ENCODE peak calls at places on chromosomes 16 and 17, in nine cellular contexts. One of them, this sample, is unnamed.

GRCh38 chr17:70945386-70945785 is 776.1 kb downstream of the KCNJ2 start:
- DNase-seq in lower leg skin: no peak
- DNase-seq in neural crest cell: no peak
- DNase-seq in heart left ventricle: no peak
- DNase-seq in transverse colon: no peak
- DNase-seq in tibial artery: no peak
- DNase-seq in AG04450: no peak
- DNase-seq in CD8-positive, alpha-beta T cell: no peak
- DNase-seq in fibroblast of lung: no peak
- DNase-seq in this sample: no peak

GRCh38 chr17:1714488-1714979 is 4.4 kb upstream of the TLCD2 start:
- DNase-seq in lower leg skin: peak
- DNase-seq in neural crest cell: peak
- DNase-seq in heart left ventricle: peak
- DNase-seq in transverse colon: peak
- DNase-seq in tibial artery: peak
- DNase-seq in AG04450: peak
- DNase-seq in CD8-positive, alpha-beta T cell: no peak
- DNase-seq in fibroblast of lung: peak
- DNase-seq in this sample: peak

GRCh38 chr17:76714822-76715461 is 4.2 kb upstream of the MXRA7 start:
- DNase-seq in lower leg skin: peak
- DNase-seq in neural crest cell: peak
- DNase-seq in heart left ventricle: peak
- DNase-seq in transverse colon: peak
- DNase-seq in tibial artery: peak
- DNase-seq in AG04450: no peak
- DNase-seq in CD8-positive, alpha-beta T cell: peak
- DNase-seq in fibroblast of lung: peak
- DNase-seq in this sample: peak

GRCh38 chr17:67574658-67575293 is 143.0 kb upstream of the NOL11 start:
- DNase-seq in lower leg skin: no peak
- DNase-seq in neural crest cell: no peak
- DNase-seq in heart left ventricle: no peak
- DNase-seq in transverse colon: no peak
- DNase-seq in tibial artery: no peak
- DNase-seq in AG04450: no peak
- DNase-seq in CD8-positive, alpha-beta T cell: no peak
- DNase-seq in fibroblast of lung: no peak
- DNase-seq in this sample: no peak

GRCh38 chr17:16381496-16381820 is 567 bp downstream of the UBB start:
- DNase-seq in lower leg skin: no peak
- DNase-seq in neural crest cell: no peak
- DNase-seq in heart left ventricle: no peak
- DNase-seq in transverse colon: no peak
- DNase-seq in tibial artery: no peak
- DNase-seq in AG04450: no peak
- DNase-seq in CD8-positive, alpha-beta T cell: no peak
- DNase-seq in fibroblast of lung: peak
- DNase-seq in this sample: no peak

GRCh38 chr16:14301150-14302030 is 230.3 kb downstream of the MRTFB start:
- DNase-seq in lower leg skin: no peak
- DNase-seq in neural crest cell: no peak
- DNase-seq in heart left ventricle: peak
- DNase-seq in transverse colon: peak
- DNase-seq in tibial artery: peak
- DNase-seq in AG04450: no peak
- DNase-seq in CD8-positive, alpha-beta T cell: no peak
- DNase-seq in fibroblast of lung: no peak
- DNase-seq in this sample: no peak

GRCh38 chr16:30491744-30492308 is 19.3 kb downstream of the ITGAL start:
- DNase-seq in lower leg skin: no peak
- DNase-seq in neural crest cell: no peak
- DNase-seq in heart left ventricle: no peak
- DNase-seq in transverse colon: peak
- DNase-seq in tibial artery: no peak
- DNase-seq in AG04450: peak
- DNase-seq in CD8-positive, alpha-beta T cell: no peak
- DNase-seq in fibroblast of lung: peak
- DNase-seq in this sample: no peak

GRCh38 chr17:17757944-17758343 is 76.7 kb downstream of the RAI1 start:
- DNase-seq in lower leg skin: no peak
- DNase-seq in neural crest cell: no peak
- DNase-seq in heart left ventricle: no peak
- DNase-seq in transverse colon: no peak
- DNase-seq in tibial artery: no peak
- DNase-seq in AG04450: no peak
- DNase-seq in CD8-positive, alpha-beta T cell: no peak
- DNase-seq in fibroblast of lung: no peak
- DNase-seq in this sample: no peak

GRCh38 chr17:19718041-19718612 is 1.7 kb upstream of the SLC47A2 start:
- DNase-seq in lower leg skin: no peak
- DNase-seq in neural crest cell: no peak
- DNase-seq in heart left ventricle: no peak
- DNase-seq in transverse colon: no peak
- DNase-seq in tibial artery: no peak
- DNase-seq in AG04450: no peak
- DNase-seq in CD8-positive, alpha-beta T cell: no peak
- DNase-seq in fibroblast of lung: no peak
- DNase-seq in this sample: no peak

GRCh38 chr17:19719365-19720209 is 3.2 kb upstream of the SLC47A2 start:
- DNase-seq in lower leg skin: no peak
- DNase-seq in neural crest cell: no peak
- DNase-seq in heart left ventricle: no peak
- DNase-seq in transverse colon: peak
- DNase-seq in tibial artery: no peak
- DNase-seq in AG04450: no peak
- DNase-seq in CD8-positive, alpha-beta T cell: no peak
- DNase-seq in fibroblast of lung: no peak
- DNase-seq in this sample: no peak

GRCh38 chr17:19720210-19720475 is 3.8 kb upstream of the SLC47A2 start:
- DNase-seq in lower leg skin: no peak
- DNase-seq in neural crest cell: no peak
- DNase-seq in heart left ventricle: no peak
- DNase-seq in transverse colon: no peak
- DNase-seq in tibial artery: no peak
- DNase-seq in AG04450: no peak
- DNase-seq in CD8-positive, alpha-beta T cell: no peak
- DNase-seq in fibroblast of lung: no peak
- DNase-seq in this sample: no peak

GRCh38 chr17:19717411-19717908 is 1.1 kb upstream of the SLC47A2 start:
- DNase-seq in lower leg skin: no peak
- DNase-seq in neural crest cell: no peak
- DNase-seq in heart left ventricle: no peak
- DNase-seq in transverse colon: no peak
- DNase-seq in tibial artery: no peak
- DNase-seq in AG04450: no peak
- DNase-seq in CD8-positive, alpha-beta T cell: no peak
- DNase-seq in fibroblast of lung: no peak
- DNase-seq in this sample: no peak

GRCh38 chr17:19718613-19719364 is 2.4 kb upstream of the SLC47A2 start:
- DNase-seq in lower leg skin: no peak
- DNase-seq in neural crest cell: no peak
- DNase-seq in heart left ventricle: no peak
- DNase-seq in transverse colon: no peak
- DNase-seq in tibial artery: no peak
- DNase-seq in AG04450: no peak
- DNase-seq in CD8-positive, alpha-beta T cell: no peak
- DNase-seq in fibroblast of lung: no peak
- DNase-seq in this sample: no peak
- TF ChIP-seq CTCF in lower leg skin: no peak
- TF ChIP-seq CTCF in neural crest cell: peak
- TF ChIP-seq CTCF in heart left ventricle: no peak
- TF ChIP-seq CTCF in transverse colon: no peak
- TF ChIP-seq CTCF in tibial artery: no peak
- TF ChIP-seq CTCF in AG04450: peak
- TF ChIP-seq CTCF in CD8-positive, alpha-beta T cell: no peak
- TF ChIP-seq CTCF in fibroblast of lung: peak
- TF ChIP-seq CTCF in this sample: no peak

GRCh38 chr16:1792836-1793577 is 498 bp downstream of the IGFALS start:
- DNase-seq in lower leg skin: no peak
- DNase-seq in neural crest cell: no peak
- DNase-seq in heart left ventricle: no peak
- DNase-seq in transverse colon: no peak
- DNase-seq in tibial artery: no peak
- DNase-seq in AG04450: no peak
- DNase-seq in CD8-positive, alpha-beta T cell: no peak
- DNase-seq in fibroblast of lung: no peak
- DNase-seq in this sample: peak

GRCh38 chr16:1791256-1791942 is 2.1 kb downstream of the IGFALS start:
- DNase-seq in lower leg skin: no peak
- DNase-seq in neural crest cell: no peak
- DNase-seq in heart left ventricle: no peak
- DNase-seq in transverse colon: no peak
- DNase-seq in tibial artery: no peak
- DNase-seq in AG04450: no peak
- DNase-seq in CD8-positive, alpha-beta T cell: no peak
- DNase-seq in fibroblast of lung: no peak
- DNase-seq in this sample: no peak

GRCh38 chr16:1790611-1791255 is 2.8 kb downstream of the IGFALS start:
- DNase-seq in lower leg skin: no peak
- DNase-seq in neural crest cell: no peak
- DNase-seq in heart left ventricle: no peak
- DNase-seq in transverse colon: no peak
- DNase-seq in tibial artery: no peak
- DNase-seq in AG04450: no peak
- DNase-seq in CD8-positive, alpha-beta T cell: no peak
- DNase-seq in fibroblast of lung: no peak
- DNase-seq in this sample: peak

GRCh38 chr16:1793578-1794220 is at the start of gene IGFALS:
- DNase-seq in lower leg skin: no peak
- DNase-seq in neural crest cell: no peak
- DNase-seq in heart left ventricle: no peak
- DNase-seq in transverse colon: no peak
- DNase-seq in tibial artery: no peak
- DNase-seq in AG04450: no peak
- DNase-seq in CD8-positive, alpha-beta T cell: no peak
- DNase-seq in fibroblast of lung: no peak
- DNase-seq in this sample: peak

GRCh38 chr16:1791943-1792812 is 1.3 kb downstream of the IGFALS start:
- DNase-seq in lower leg skin: no peak
- DNase-seq in neural crest cell: no peak
- DNase-seq in heart left ventricle: no peak
- DNase-seq in transverse colon: no peak
- DNase-seq in tibial artery: no peak
- DNase-seq in AG04450: no peak
- DNase-seq in CD8-positive, alpha-beta T cell: no peak
- DNase-seq in fibroblast of lung: no peak
- DNase-seq in this sample: peak
- TF ChIP-seq CTCF in lower leg skin: no peak
- TF ChIP-seq CTCF in neural crest cell: no peak
- TF ChIP-seq CTCF in heart left ventricle: no peak
- TF ChIP-seq CTCF in transverse colon: no peak
- TF ChIP-seq CTCF in tibial artery: no peak
- TF ChIP-seq CTCF in AG04450: no peak
- TF ChIP-seq CTCF in CD8-positive, alpha-beta T cell: no peak
- TF ChIP-seq CTCF in fibroblast of lung: no peak
- TF ChIP-seq CTCF in this sample: no peak

GRCh38 chr17:68790931-68791330 is 164.3 kb downstream of the ABCA8 start:
- DNase-seq in lower leg skin: no peak
- DNase-seq in neural crest cell: no peak
- DNase-seq in heart left ventricle: peak
- DNase-seq in transverse colon: no peak
- DNase-seq in tibial artery: no peak
- DNase-seq in AG04450: no peak
- DNase-seq in CD8-positive, alpha-beta T cell: no peak
- DNase-seq in fibroblast of lung: no peak
- DNase-seq in this sample: no peak

GRCh38 chr17:68790481-68790880 is 164.7 kb downstream of the ABCA8 start:
- DNase-seq in lower leg skin: no peak
- DNase-seq in neural crest cell: no peak
- DNase-seq in heart left ventricle: no peak
- DNase-seq in transverse colon: no peak
- DNase-seq in tibial artery: no peak
- DNase-seq in AG04450: no peak
- DNase-seq in CD8-positive, alpha-beta T cell: no peak
- DNase-seq in fibroblast of lung: peak
- DNase-seq in this sample: no peak

GRCh38 chr17:68792042-68792685 is 163.0 kb downstream of the ABCA8 start:
- DNase-seq in lower leg skin: no peak
- DNase-seq in neural crest cell: no peak
- DNase-seq in heart left ventricle: no peak
- DNase-seq in transverse colon: no peak
- DNase-seq in tibial artery: no peak
- DNase-seq in AG04450: no peak
- DNase-seq in CD8-positive, alpha-beta T cell: no peak
- DNase-seq in fibroblast of lung: peak
- DNase-seq in this sample: no peak

GRCh38 chr17:68792873-68793272 is 162.3 kb downstream of the ABCA8 start:
- DNase-seq in lower leg skin: no peak
- DNase-seq in neural crest cell: no peak
- DNase-seq in heart left ventricle: no peak
- DNase-seq in transverse colon: no peak
- DNase-seq in tibial artery: no peak
- DNase-seq in AG04450: no peak
- DNase-seq in CD8-positive, alpha-beta T cell: no peak
- DNase-seq in fibroblast of lung: no peak
- DNase-seq in this sample: no peak

DNA sequence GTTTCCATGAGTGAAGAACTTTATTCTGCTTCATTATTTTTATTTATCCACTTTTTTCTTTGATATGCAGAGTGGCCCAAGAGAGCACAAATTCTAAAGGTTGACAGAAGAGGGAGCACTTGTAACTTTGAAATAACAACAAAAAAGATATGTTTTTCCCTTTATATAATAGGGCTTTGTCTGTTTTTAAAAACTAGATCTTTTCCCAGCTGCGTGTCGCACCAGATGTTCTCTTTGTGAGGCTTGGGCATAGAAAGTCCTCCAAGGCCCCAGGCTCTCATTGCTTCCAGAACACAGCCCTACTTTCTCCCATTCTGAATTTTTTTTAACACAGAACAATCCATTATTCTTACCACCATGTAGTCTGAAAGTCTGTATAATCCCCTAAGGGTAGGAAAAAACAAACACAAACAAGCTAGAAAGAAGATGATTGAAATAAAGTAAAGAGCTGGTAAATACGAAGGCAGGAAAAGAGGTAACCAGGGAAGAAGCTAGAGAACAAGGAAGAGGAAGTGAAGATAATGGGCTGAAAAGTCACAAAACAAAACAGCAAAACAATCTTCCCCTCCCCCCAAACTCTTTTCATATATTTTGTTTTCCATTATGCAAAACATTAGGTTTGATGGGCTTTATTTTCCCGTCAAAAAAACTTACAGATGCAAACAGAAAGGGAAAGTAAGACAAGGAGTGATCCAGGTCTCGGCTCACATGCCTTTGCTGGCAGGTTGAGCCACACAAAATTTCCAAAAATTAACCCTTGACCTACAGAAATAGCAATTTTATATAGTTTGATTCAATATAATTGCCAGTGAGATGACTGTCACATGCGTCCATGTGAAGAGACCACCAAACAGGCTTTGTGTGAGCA is 160.3 kb downstream of the ABCA8 start:
- DNase-seq in lower leg skin: no peak
- DNase-seq in neural crest cell: peak
- DNase-seq in heart left ventricle: peak
- DNase-seq in transverse colon: no peak
- DNase-seq in tibial artery: peak
- DNase-seq in AG04450: peak
- DNase-seq in CD8-positive, alpha-beta T cell: no peak
- DNase-seq in fibroblast of lung: peak
- DNase-seq in this sample: no peak
- TF ChIP-seq CTCF in lower leg skin: no peak
- TF ChIP-seq CTCF in neural crest cell: peak
- TF ChIP-seq CTCF in heart left ventricle: peak
- TF ChIP-seq CTCF in transverse colon: no peak
- TF ChIP-seq CTCF in tibial artery: no peak
- TF ChIP-seq CTCF in AG04450: peak
- TF ChIP-seq CTCF in CD8-positive, alpha-beta T cell: no peak
- TF ChIP-seq CTCF in fibroblast of lung: no peak
- TF ChIP-seq CTCF in this sample: peak

GRCh38 chr17:81693491-81694360 is 9.4 kb upstream of the MRPL12 start:
- DNase-seq in lower leg skin: no peak
- DNase-seq in neural crest cell: no peak
- DNase-seq in heart left ventricle: no peak
- DNase-seq in transverse colon: no peak
- DNase-seq in tibial artery: no peak
- DNase-seq in AG04450: no peak
- DNase-seq in CD8-positive, alpha-beta T cell: no peak
- DNase-seq in fibroblast of lung: no peak
- DNase-seq in this sample: no peak
- TF ChIP-seq CTCF in lower leg skin: no peak
- TF ChIP-seq CTCF in neural crest cell: no peak
- TF ChIP-seq CTCF in heart left ventricle: no peak
- TF ChIP-seq CTCF in transverse colon: no peak
- TF ChIP-seq CTCF in tibial artery: no peak
- TF ChIP-seq CTCF in AG04450: no peak
- TF ChIP-seq CTCF in CD8-positive, alpha-beta T cell: no peak
- TF ChIP-seq CTCF in fibroblast of lung: no peak
- TF ChIP-seq CTCF in this sample: no peak